ENCODE peak calls at places on chromosomes 7 and 10, in four cellular contexts. Q, J, T and X are unnamed samples.

GRCh38 chr7:1086588-1087461 is 1.1 kb upstream of the GPER1 start:
- DNase-seq in Q (peak; percentile 28), J (peak; percentile 61), T (peak; percentile 83), X (peak; percentile 56)

GRCh38 chr10:3468919-3469638 is 296.5 kb upstream of the PITRM1 start:
- DNase-seq in Q (peak; percentile 50), J (peak; percentile 97), T (peak; percentile 80), X (no peak)

GRCh38 chr10:17768957-17769356 is 17.0 kb downstream of the TMEM236 start:
- DNase-seq in Q (no peak), J (peak; percentile 72), T (no peak), X (no peak)

GRCh38 chr7:113289140-113289740 is 170.9 kb upstream of the SMIM30 start:
- DNase-seq in Q (no peak), J (peak; percentile 53), T (no peak), X (no peak)

GRCh38 chr7:44221231-44221791 is 20.5 kb downstream of the YKT6 start:
- DNase-seq in Q (no peak), J (no peak), T (no peak), X (no peak)

GRCh38 chr10:48448796-48449195 is 142.3 kb downstream of the MAPK8 start:
- DNase-seq in Q (no peak), J (peak; percentile 56), T (no peak), X (no peak)

GRCh38 chr10:105758209-105758998 is 1117.3 kb downstream of the SORCS3 start:
- DNase-seq in Q (no peak), J (no peak), T (no peak), X (no peak)

GRCh38 chr7:17971392-17971791 is 31.1 kb upstream of the SNX13 start:
- DNase-seq in Q (no peak), J (peak; percentile 27), T (no peak), X (no peak)

GRCh38 chr10:110458583-110458920 is 39.2 kb upstream of the DUSP5 start:
- DNase-seq in Q (no peak), J (no peak), T (no peak), X (no peak)

GRCh38 chr10:101237908-101238731 is 8.9 kb upstream of the LBX1 start:
- DNase-seq in Q (no peak), J (no peak), T (no peak), X (no peak)

GRCh38 chr10:101238732-101239105 is 9.5 kb upstream of the LBX1 start:
- DNase-seq in Q (no peak), J (no peak), T (no peak), X (no peak)

GRCh38 chr10:101236376-101237079 is 7.3 kb upstream of the LBX1 start:
- DNase-seq in Q (no peak), J (no peak), T (no peak), X (no peak)

GRCh38 chr10:101235766-101236165 is 6.5 kb upstream of the LBX1 start:
- DNase-seq in Q (no peak), J (no peak), T (no peak), X (no peak)

DNA sequence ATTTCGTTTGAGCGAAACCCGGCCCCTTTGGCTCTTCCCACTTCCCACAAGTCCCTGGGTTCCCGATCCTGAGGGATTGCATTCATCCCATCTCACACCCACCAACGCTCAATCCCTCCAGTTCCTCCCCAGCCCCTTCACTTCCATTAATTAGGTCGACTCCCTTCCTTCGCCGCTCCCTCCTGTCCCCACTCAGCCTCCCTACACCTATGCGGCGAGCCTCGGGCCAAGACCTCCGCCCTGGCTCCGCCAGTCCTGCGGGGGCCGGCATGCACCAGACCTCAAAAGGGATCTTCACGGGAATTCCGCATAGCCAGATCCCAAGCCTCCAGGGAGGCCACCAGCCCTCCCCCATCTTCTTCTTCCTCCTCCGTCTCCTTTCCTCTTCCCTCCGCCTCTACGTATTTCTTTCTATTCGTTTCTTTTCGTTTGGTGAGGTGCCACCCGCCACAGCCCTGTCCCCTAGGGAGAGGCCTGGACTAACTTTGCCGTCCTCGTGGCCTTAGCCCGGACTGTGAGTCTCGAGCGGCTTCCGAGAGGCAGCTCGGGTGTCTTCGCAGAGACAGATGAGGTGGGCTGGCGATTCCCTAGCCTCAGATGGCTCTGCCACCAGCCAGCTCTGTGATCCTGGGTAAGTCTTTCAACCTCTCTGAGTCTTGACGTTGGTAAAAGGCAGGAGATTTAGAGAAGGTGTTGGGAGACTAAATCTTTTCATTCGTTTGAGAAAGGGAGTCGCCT is 8.0 kb upstream of the LBX1 start:
- DNase-seq in Q (no peak), J (peak; percentile 20), T (no peak), X (no peak)
- H3K4me3 ChIP-seq in Q (peak overlapping the region; percentile 39), J (no peak overlapping the region), T (no peak overlapping the region), X (no peak overlapping the region)

DNA sequence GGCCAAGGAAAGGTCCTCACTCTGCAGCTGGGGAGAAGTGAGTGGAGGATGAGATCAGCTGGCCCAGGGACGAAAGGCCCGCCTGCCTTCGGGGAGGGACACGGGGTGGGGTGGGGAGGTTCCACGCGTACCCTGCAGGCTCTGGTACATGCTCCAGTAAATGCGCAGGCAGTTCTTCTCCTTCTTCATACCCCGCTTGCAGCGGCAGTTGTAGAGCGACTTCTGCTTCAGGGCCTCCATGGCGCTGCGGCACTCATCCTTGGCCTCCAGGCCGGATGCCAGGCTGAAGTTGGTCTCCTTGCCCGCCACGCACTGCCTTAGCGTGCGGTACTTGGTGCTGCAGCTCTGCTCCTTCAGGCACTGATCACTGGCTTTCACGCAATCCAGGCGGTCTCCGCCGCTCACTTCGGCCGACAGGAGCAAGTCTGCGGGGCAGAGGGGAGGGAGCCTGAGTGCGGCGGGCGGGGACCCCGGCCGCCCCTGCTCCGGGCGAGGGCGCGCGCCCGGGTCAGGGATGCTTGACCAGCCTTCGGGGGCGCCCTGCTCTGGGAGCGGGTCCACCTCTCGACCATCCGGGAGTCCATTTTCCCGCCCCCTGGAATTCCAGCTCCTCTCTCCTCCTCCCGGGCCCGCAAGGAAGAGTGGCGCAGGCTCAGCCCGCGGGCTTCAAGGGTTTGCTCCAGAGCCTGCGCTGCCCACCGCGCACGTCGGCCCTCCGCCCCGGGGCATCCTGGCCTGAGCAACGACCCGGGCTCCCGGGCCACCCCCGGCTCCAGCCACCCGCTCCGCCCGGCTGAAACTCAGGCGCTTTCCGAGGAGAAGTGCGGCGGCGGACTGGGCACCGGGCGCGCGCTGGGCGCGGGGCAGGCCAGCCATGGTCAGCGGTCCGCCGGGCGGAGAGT is 2.1 kb downstream of the GFRA1 start:
- DNase-seq in Q (no peak), J (peak; percentile 15), T (no peak), X (no peak)
- H3K4me3 ChIP-seq in Q (peak overlapping the region; percentile 70), J (peak overlapping the region; percentile 68), T (peak overlapping the region; percentile 44), X (peak overlapping the region; percentile 66)

GRCh38 chr7:107661081-107661864 is 645 bp downstream of the SLC26A4 start:
- DNase-seq in Q (peak; percentile 32), J (peak; percentile 63), T (peak; percentile 66), X (peak; percentile 40)

GRCh38 chr7:107659666-107660065 is 962 bp upstream of the SLC26A4 start:
- DNase-seq in Q (no peak), J (peak; percentile 84), T (no peak), X (no peak)

GRCh38 chr7:107660381-107661080 is at the start of gene SLC26A4:
- DNase-seq in Q (no peak), J (no peak), T (no peak), X (no peak)

GRCh38 chr7:107663196-107663595 is 2.6 kb downstream of the SLC26A4 start:
- DNase-seq in Q (no peak), J (no peak), T (no peak), X (no peak)

DNA sequence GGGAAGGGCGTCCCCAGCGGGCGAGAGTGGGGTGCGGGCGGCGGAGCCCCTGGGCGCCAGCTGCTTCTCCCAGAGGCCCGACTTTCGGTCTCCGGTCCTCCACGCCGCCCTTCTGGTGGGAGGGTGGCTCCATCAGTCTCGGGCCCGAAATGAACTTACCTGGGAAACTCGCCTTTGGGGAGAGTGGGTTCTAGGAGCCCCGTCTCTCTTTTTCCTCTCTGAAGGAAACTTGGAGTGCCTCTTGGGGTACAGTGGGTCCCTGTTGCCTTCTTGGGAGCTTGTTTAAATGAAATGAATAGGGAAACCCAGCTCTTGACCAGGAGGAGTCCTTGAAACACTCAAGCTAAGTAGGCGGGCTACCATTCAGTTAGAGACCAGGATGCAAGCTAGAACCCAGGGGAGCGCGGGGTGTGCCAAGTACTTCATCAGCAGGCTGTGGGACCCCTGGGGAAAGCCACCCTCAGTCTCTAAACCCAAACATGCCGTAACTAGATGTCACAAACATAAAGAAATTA is 1.3 kb downstream of the SLC26A4 start:
- DNase-seq in Q (no peak), J (no peak), T (no peak), X (no peak)
- H3K4me3 ChIP-seq in Q (peak overlapping the region; percentile 71), J (peak overlapping the region; percentile 58), T (peak overlapping the region; percentile 49), X (peak overlapping the region; percentile 70)

GRCh38 chr7:151226560-151226874 is 488 bp downstream of the ABCF2 start:
- DNase-seq in Q (no peak), J (no peak), T (no peak), X (no peak)

GRCh38 chr7:151228024-151228866 is 1.2 kb upstream of the ABCF2 start:
- DNase-seq in Q (no peak), J (no peak), T (peak; percentile 31), X (no peak)

GRCh38 chr7:151226875-151227782 is at the start of gene ABCF2:
- DNase-seq in Q (peak; percentile 99), J (peak; percentile 99), T (peak; percentile 100), X (peak; percentile 99)

GRCh38 chr7:151223728-151224127 is 3.3 kb downstream of the ABCF2 start:
- DNase-seq in Q (no peak), J (no peak), T (peak; percentile 57), X (no peak)

DNA sequence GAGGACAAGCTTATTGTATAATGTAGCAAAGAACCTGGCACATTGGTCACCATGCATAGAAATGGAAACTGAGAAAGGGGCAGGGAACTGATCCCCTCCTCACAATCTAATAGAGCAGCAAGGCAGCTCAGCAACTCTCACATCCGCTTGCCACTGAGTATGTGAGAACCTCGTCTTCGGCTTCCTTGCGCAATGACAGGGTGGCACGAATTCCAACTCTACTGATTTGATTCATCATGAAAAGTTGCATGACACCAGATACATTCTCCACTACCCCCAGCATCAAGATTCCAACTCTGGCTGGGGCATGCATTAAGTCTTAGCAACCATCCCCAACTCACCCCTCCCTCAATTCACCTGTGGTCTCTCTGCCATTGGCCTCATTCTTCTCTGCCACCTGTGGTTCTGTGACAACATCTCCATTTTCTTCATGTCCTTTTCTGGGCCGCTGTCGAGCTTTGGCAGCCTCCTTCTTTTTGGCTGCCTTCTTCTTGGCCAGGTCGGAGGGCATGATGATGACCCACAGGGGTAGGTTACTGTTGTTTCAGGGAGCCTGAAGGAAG is 976 bp downstream of the ABCF2 start:
- DNase-seq in Q (no peak), J (no peak), T (peak; percentile 55), X (no peak)
- H3K4me3 ChIP-seq in Q (peak overlapping the region; percentile 76), J (peak overlapping the region; percentile 83), T (peak overlapping the region; percentile 83), X (peak overlapping the region; percentile 90)

GRCh38 chr10:118333871-118334270 is 8.3 kb downstream of the FAM204A start:
- DNase-seq in Q (no peak), J (no peak), T (no peak), X (no peak)
- H3K4me3 ChIP-seq in Q (no peak overlapping the region), J (no peak overlapping the region), T (no peak overlapping the region), X (no peak overlapping the region)